ENCODE peak calls at places on chromosomes 5 and 9, in nine cellular contexts. One of them, this sample, is unnamed.

GRCh38 chr5:72908666-72909065 is 47.2 kb upstream of the FCHO2 start:
- DNase-seq in heart right ventricle: no peak
- DNase-seq in HEK293T: no peak
- DNase-seq in NCI-H1092: no peak
- DNase-seq in esophagus squamous epithelium: no peak
- DNase-seq in D721Med: no peak
- DNase-seq in KBM-7: no peak
- DNase-seq in T-helper 9 cell: no peak
- DNase-seq in CD4-positive, alpha-beta memory T cell: no peak
- DNase-seq in this sample: no peak

GRCh38 chr5:120304653-120305052 is 159.4 kb upstream of the PRR16 start:
- DNase-seq in heart right ventricle: no peak
- DNase-seq in HEK293T: no peak
- DNase-seq in NCI-H1092: no peak
- DNase-seq in esophagus squamous epithelium: no peak
- DNase-seq in D721Med: no peak
- DNase-seq in KBM-7: no peak
- DNase-seq in T-helper 9 cell: no peak
- DNase-seq in CD4-positive, alpha-beta memory T cell: no peak
- DNase-seq in this sample: peak

GRCh38 chr5:10704949-10705621 is 55.9 kb downstream of the DAP start:
- DNase-seq in heart right ventricle: no peak
- DNase-seq in HEK293T: no peak
- DNase-seq in NCI-H1092: no peak
- DNase-seq in esophagus squamous epithelium: no peak
- DNase-seq in D721Med: no peak
- DNase-seq in KBM-7: peak
- DNase-seq in T-helper 9 cell: no peak
- DNase-seq in CD4-positive, alpha-beta memory T cell: no peak
- DNase-seq in this sample: no peak

GRCh38 chr5:62689599-62690368 is 111.2 kb downstream of the LRRC70 start:
- DNase-seq in heart right ventricle: no peak
- DNase-seq in HEK293T: no peak
- DNase-seq in NCI-H1092: no peak
- DNase-seq in esophagus squamous epithelium: no peak
- DNase-seq in D721Med: no peak
- DNase-seq in KBM-7: no peak
- DNase-seq in T-helper 9 cell: no peak
- DNase-seq in CD4-positive, alpha-beta memory T cell: no peak
- DNase-seq in this sample: no peak

GRCh38 chr9:134922932-134923240 is 5.2 kb upstream of the FCN1 start:
- DNase-seq in heart right ventricle: no peak
- DNase-seq in HEK293T: no peak
- DNase-seq in NCI-H1092: no peak
- DNase-seq in esophagus squamous epithelium: no peak
- DNase-seq in D721Med: no peak
- DNase-seq in KBM-7: no peak
- DNase-seq in T-helper 9 cell: no peak
- DNase-seq in CD4-positive, alpha-beta memory T cell: no peak
- DNase-seq in this sample: no peak

GRCh38 chr9:126404459-126404858 is 77.8 kb downstream of the MVB12B start:
- DNase-seq in heart right ventricle: no peak
- DNase-seq in HEK293T: no peak
- DNase-seq in NCI-H1092: no peak
- DNase-seq in esophagus squamous epithelium: no peak
- DNase-seq in D721Med: no peak
- DNase-seq in KBM-7: no peak
- DNase-seq in T-helper 9 cell: no peak
- DNase-seq in CD4-positive, alpha-beta memory T cell: no peak
- DNase-seq in this sample: no peak

GRCh38 chr5:112381521-112381920 is 37.6 kb downstream of the EPB41L4A start:
- DNase-seq in heart right ventricle: no peak
- DNase-seq in HEK293T: no peak
- DNase-seq in NCI-H1092: no peak
- DNase-seq in esophagus squamous epithelium: no peak
- DNase-seq in D721Med: no peak
- DNase-seq in KBM-7: no peak
- DNase-seq in T-helper 9 cell: no peak
- DNase-seq in CD4-positive, alpha-beta memory T cell: no peak
- DNase-seq in this sample: no peak

GRCh38 chr5:107580902-107581823 is 89.6 kb downstream of the EFNA5 start:
- DNase-seq in heart right ventricle: no peak
- DNase-seq in HEK293T: no peak
- DNase-seq in NCI-H1092: no peak
- DNase-seq in esophagus squamous epithelium: no peak
- DNase-seq in D721Med: no peak
- DNase-seq in KBM-7: no peak
- DNase-seq in T-helper 9 cell: no peak
- DNase-seq in CD4-positive, alpha-beta memory T cell: no peak
- DNase-seq in this sample: no peak

GRCh38 chr9:91803143-91803940 is 146.7 kb downstream of the ROR2 start:
- DNase-seq in heart right ventricle: no peak
- DNase-seq in HEK293T: no peak
- DNase-seq in NCI-H1092: no peak
- DNase-seq in esophagus squamous epithelium: no peak
- DNase-seq in D721Med: no peak
- DNase-seq in KBM-7: no peak
- DNase-seq in T-helper 9 cell: no peak
- DNase-seq in CD4-positive, alpha-beta memory T cell: no peak
- DNase-seq in this sample: no peak

GRCh38 chr9:133405508-133406009 is 12.3 kb downstream of the REXO4 start:
- DNase-seq in heart right ventricle: no peak
- DNase-seq in HEK293T: no peak
- DNase-seq in NCI-H1092: no peak
- DNase-seq in esophagus squamous epithelium: no peak
- DNase-seq in D721Med: no peak
- DNase-seq in KBM-7: no peak
- DNase-seq in T-helper 9 cell: no peak
- DNase-seq in CD4-positive, alpha-beta memory T cell: no peak
- DNase-seq in this sample: no peak

GRCh38 chr5:27316283-27316675 is 277.9 kb upstream of the CDH9 start:
- DNase-seq in heart right ventricle: no peak
- DNase-seq in HEK293T: no peak
- DNase-seq in NCI-H1092: no peak
- DNase-seq in esophagus squamous epithelium: no peak
- DNase-seq in D721Med: no peak
- DNase-seq in KBM-7: no peak
- DNase-seq in T-helper 9 cell: no peak
- DNase-seq in CD4-positive, alpha-beta memory T cell: no peak
- DNase-seq in this sample: peak

GRCh38 chr5:126066795-126067321 is 356.4 kb upstream of the GRAMD2B start:
- DNase-seq in heart right ventricle: no peak
- DNase-seq in HEK293T: no peak
- DNase-seq in NCI-H1092: no peak
- DNase-seq in esophagus squamous epithelium: no peak
- DNase-seq in D721Med: no peak
- DNase-seq in KBM-7: peak
- DNase-seq in T-helper 9 cell: no peak
- DNase-seq in CD4-positive, alpha-beta memory T cell: no peak
- DNase-seq in this sample: no peak

GRCh38 chr5:34684281-34684979 is 28.3 kb downstream of the RAI14 start:
- DNase-seq in heart right ventricle: peak
- DNase-seq in HEK293T: peak
- DNase-seq in NCI-H1092: no peak
- DNase-seq in esophagus squamous epithelium: no peak
- DNase-seq in D721Med: no peak
- DNase-seq in KBM-7: no peak
- DNase-seq in T-helper 9 cell: no peak
- DNase-seq in CD4-positive, alpha-beta memory T cell: no peak
- DNase-seq in this sample: peak

GRCh38 chr5:179115307-179115706 is 55.1 kb downstream of the ZNF354C start:
- DNase-seq in heart right ventricle: no peak
- DNase-seq in HEK293T: no peak
- DNase-seq in NCI-H1092: no peak
- DNase-seq in esophagus squamous epithelium: no peak
- DNase-seq in D721Med: no peak
- DNase-seq in KBM-7: no peak
- DNase-seq in T-helper 9 cell: no peak
- DNase-seq in CD4-positive, alpha-beta memory T cell: no peak
- DNase-seq in this sample: no peak

GRCh38 chr5:178671745-178672144 is 44.9 kb upstream of the CLK4 start:
- DNase-seq in heart right ventricle: no peak
- DNase-seq in HEK293T: no peak
- DNase-seq in NCI-H1092: no peak
- DNase-seq in esophagus squamous epithelium: no peak
- DNase-seq in D721Med: no peak
- DNase-seq in KBM-7: no peak
- DNase-seq in T-helper 9 cell: no peak
- DNase-seq in CD4-positive, alpha-beta memory T cell: no peak
- DNase-seq in this sample: no peak

GRCh38 chr9:129156163-129156562 is 21.9 kb downstream of the IER5L start:
- DNase-seq in heart right ventricle: no peak
- DNase-seq in HEK293T: no peak
- DNase-seq in NCI-H1092: no peak
- DNase-seq in esophagus squamous epithelium: no peak
- DNase-seq in D721Med: no peak
- DNase-seq in KBM-7: no peak
- DNase-seq in T-helper 9 cell: no peak
- DNase-seq in CD4-positive, alpha-beta memory T cell: no peak
- DNase-seq in this sample: no peak

GRCh38 chr5:1171340-1171941 is 30.0 kb upstream of the SLC6A19 start:
- DNase-seq in heart right ventricle: no peak
- DNase-seq in HEK293T: no peak
- DNase-seq in NCI-H1092: no peak
- DNase-seq in esophagus squamous epithelium: no peak
- DNase-seq in D721Med: no peak
- DNase-seq in KBM-7: no peak
- DNase-seq in T-helper 9 cell: no peak
- DNase-seq in CD4-positive, alpha-beta memory T cell: no peak
- DNase-seq in this sample: no peak

GRCh38 chr5:92822183-92822582 is 758.8 kb downstream of the NR2F1-AS1 start:
- DNase-seq in heart right ventricle: no peak
- DNase-seq in HEK293T: no peak
- DNase-seq in NCI-H1092: no peak
- DNase-seq in esophagus squamous epithelium: no peak
- DNase-seq in D721Med: no peak
- DNase-seq in KBM-7: no peak
- DNase-seq in T-helper 9 cell: no peak
- DNase-seq in CD4-positive, alpha-beta memory T cell: no peak
- DNase-seq in this sample: no peak

GRCh38 chr5:179278119-179278518 is 67.1 kb downstream of the ADAMTS2 start:
- DNase-seq in heart right ventricle: no peak
- DNase-seq in HEK293T: no peak
- DNase-seq in NCI-H1092: no peak
- DNase-seq in esophagus squamous epithelium: no peak
- DNase-seq in D721Med: no peak
- DNase-seq in KBM-7: peak
- DNase-seq in T-helper 9 cell: no peak
- DNase-seq in CD4-positive, alpha-beta memory T cell: no peak
- DNase-seq in this sample: no peak

GRCh38 chr5:78221964-78222451 is 72.5 kb downstream of the AP3B1 start:
- DNase-seq in heart right ventricle: no peak
- DNase-seq in HEK293T: peak
- DNase-seq in NCI-H1092: no peak
- DNase-seq in esophagus squamous epithelium: no peak
- DNase-seq in D721Med: no peak
- DNase-seq in KBM-7: peak
- DNase-seq in T-helper 9 cell: no peak
- DNase-seq in CD4-positive, alpha-beta memory T cell: no peak
- DNase-seq in this sample: no peak

GRCh38 chr9:81037889-81038288 is 651.5 kb downstream of the TLE1 start:
- DNase-seq in heart right ventricle: no peak
- DNase-seq in HEK293T: no peak
- DNase-seq in NCI-H1092: no peak
- DNase-seq in esophagus squamous epithelium: no peak
- DNase-seq in D721Med: no peak
- DNase-seq in KBM-7: no peak
- DNase-seq in T-helper 9 cell: no peak
- DNase-seq in CD4-positive, alpha-beta memory T cell: no peak
- DNase-seq in this sample: no peak

GRCh38 chr5:68534131-68534940 is 318.8 kb downstream of the PIK3R1 start:
- DNase-seq in heart right ventricle: no peak
- DNase-seq in HEK293T: no peak
- DNase-seq in NCI-H1092: peak
- DNase-seq in esophagus squamous epithelium: no peak
- DNase-seq in D721Med: no peak
- DNase-seq in KBM-7: no peak
- DNase-seq in T-helper 9 cell: no peak
- DNase-seq in CD4-positive, alpha-beta memory T cell: no peak
- DNase-seq in this sample: peak

GRCh38 chr9:126613656-126614055 is at the start of gene LMX1B:
- DNase-seq in heart right ventricle: peak
- DNase-seq in HEK293T: peak
- DNase-seq in NCI-H1092: no peak
- DNase-seq in esophagus squamous epithelium: no peak
- DNase-seq in D721Med: peak
- DNase-seq in KBM-7: peak
- DNase-seq in T-helper 9 cell: no peak
- DNase-seq in CD4-positive, alpha-beta memory T cell: no peak
- DNase-seq in this sample: peak

GRCh38 chr9:128885376-128885775 is 3.4 kb downstream of the LRRC8A start:
- DNase-seq in heart right ventricle: no peak
- DNase-seq in HEK293T: no peak
- DNase-seq in NCI-H1092: no peak
- DNase-seq in esophagus squamous epithelium: no peak
- DNase-seq in D721Med: no peak
- DNase-seq in KBM-7: no peak
- DNase-seq in T-helper 9 cell: no peak
- DNase-seq in CD4-positive, alpha-beta memory T cell: no peak
- DNase-seq in this sample: no peak

GRCh38 chr5:154300207-154300606 is 109.7 kb downstream of the GALNT10 start:
- DNase-seq in heart right ventricle: no peak
- DNase-seq in HEK293T: no peak
- DNase-seq in NCI-H1092: no peak
- DNase-seq in esophagus squamous epithelium: no peak
- DNase-seq in D721Med: no peak
- DNase-seq in KBM-7: no peak
- DNase-seq in T-helper 9 cell: no peak
- DNase-seq in CD4-positive, alpha-beta memory T cell: no peak
- DNase-seq in this sample: no peak

This sample was measured in Caki2.